ENCODE peak calls at places on chromosomes 1 and 21, in six cellular contexts. One of them, this sample, is unnamed.
A peak's percentile ranks its signal among the peaks of the same experiment; 100 is the strongest.

GRCh38 chr1:234149217-234149616 is 224.0 kb upstream of the COA6 start:
- DNase-seq in small intestine: no peak
- DNase-seq in ELF-1: no peak
- DNase-seq in NCI-H82: peak; percentile 17
- DNase-seq in breast epithelium: no peak
- DNase-seq in AG09319: no peak
- DNase-seq in this sample: no peak

GRCh38 chr21:33844104-33844889 is 71.3 kb downstream of the ATP5PO start:
- DNase-seq in NCI-H82: no peak
- DNase-seq in AG09319: no peak
- DNase-seq in ELF-1: peak; percentile 70
- DNase-seq in breast epithelium: no peak
- DNase-seq in small intestine: no peak
- DNase-seq in this sample: no peak

GRCh38 chr1:192477630-192478029 is 97.9 kb upstream of the RGS1 start:
- DNase-seq in AG09319: no peak
- DNase-seq in small intestine: peak; percentile 28
- DNase-seq in breast epithelium: no peak
- DNase-seq in NCI-H82: peak; percentile 48
- DNase-seq in ELF-1: no peak
- DNase-seq in this sample: no peak

GRCh38 chr1:23525558-23526174 is 5.4 kb downstream of the E2F2 start:
- DNase-seq in AG09319: no peak
- DNase-seq in breast epithelium: no peak
- DNase-seq in ELF-1: no peak
- DNase-seq in NCI-H82: peak; percentile 60
- DNase-seq in small intestine: peak; percentile 42
- DNase-seq in this sample: no peak

GRCh38 chr1:67120855-67121619 is 13.7 kb downstream of the C1orf141 start:
- DNase-seq in breast epithelium: no peak
- DNase-seq in NCI-H82: no peak
- DNase-seq in small intestine: no peak
- DNase-seq in ELF-1: no peak
- DNase-seq in AG09319: no peak
- DNase-seq in this sample: no peak

GRCh38 chr1:203507227-203507626 is 13.3 kb downstream of the OPTC start:
- DNase-seq in ELF-1: no peak
- DNase-seq in NCI-H82: no peak
- DNase-seq in small intestine: no peak
- DNase-seq in AG09319: no peak
- DNase-seq in breast epithelium: no peak
- DNase-seq in this sample: no peak

GRCh38 chr21:45286671-45287437 is 841 bp downstream of the POFUT2 start:
- DNase-seq in NCI-H82: peak; percentile 29
- DNase-seq in ELF-1: peak; percentile 81
- DNase-seq in small intestine: no peak
- DNase-seq in breast epithelium: peak; percentile 47
- DNase-seq in AG09319: no peak
- DNase-seq in this sample: no peak

GRCh38 chr1:9289724-9290493 is 2.8 kb upstream of the SPSB1 start:
- DNase-seq in small intestine: no peak
- DNase-seq in ELF-1: no peak
- DNase-seq in breast epithelium: no peak
- DNase-seq in NCI-H82: peak; percentile 24
- DNase-seq in AG09319: peak; percentile 83
- DNase-seq in this sample: no peak

GRCh38 chr1:117586747-117587478 is 18.9 kb upstream of the TENT5C start:
- DNase-seq in breast epithelium: no peak
- DNase-seq in small intestine: no peak
- DNase-seq in NCI-H82: no peak
- DNase-seq in AG09319: no peak
- DNase-seq in ELF-1: no peak
- DNase-seq in this sample: no peak

GRCh38 chr1:177432897-177433296 is 262.1 kb downstream of the BRINP2 start:
- DNase-seq in NCI-H82: peak; percentile 15
- DNase-seq in ELF-1: no peak
- DNase-seq in AG09319: no peak
- DNase-seq in small intestine: no peak
- DNase-seq in breast epithelium: no peak
- DNase-seq in this sample: no peak

This sample was measured in hypothalamus.